ENCODE peak calls at places on chromosomes 13 and 19, in four cellular contexts. F, T, M and B are unnamed samples.

GRCh38 chr13:75222031-75222430 is 259.9 kb downstream of the TBC1D4 start:
- DNase-seq in F (no peak), T (no peak), M (no peak), B (no peak)

GRCh38 chr13:53150568-53150967 is 122.0 kb downstream of the OLFM4 start:
- DNase-seq in F (no peak), T (no peak), M (no peak), B (no peak)

GRCh38 chr19:31127132-31127967 is 221.9 kb downstream of the TSHZ3 start:
- DNase-seq in F (no peak), T (no peak), M (no peak), B (no peak)

GRCh38 chr13:78190296-78190695 is 271.7 kb upstream of the EDNRB start:
- DNase-seq in F (no peak), T (no peak), M (no peak), B (no peak)

GRCh38 chr19:17602872-17603552 is 47.6 kb downstream of the COLGALT1 start:
- DNase-seq in F (no peak), T (no peak), M (no peak), B (no peak)

GRCh38 chr13:98974053-98974452 is 3.8 kb downstream of the DOCK9 start:
- DNase-seq in F (no peak), T (no peak), M (no peak), B (no peak)

GRCh38 chr13:30907167-30907761 is 1.2 kb downstream of the MEDAG start:
- DNase-seq in F (no peak), T (no peak), M (no peak), B (no peak)

GRCh38 chr19:50628146-50628545 is 11.5 kb downstream of the SYT3 start:
- DNase-seq in F (no peak), T (no peak), M (no peak), B (no peak)

GRCh38 chr13:51800456-51800855 is 3.5 kb downstream of the DHRS12 start:
- DNase-seq in F (peak), T (no peak), M (no peak), B (no peak)

GRCh38 chr13:112873851-112874750 is 94.9 kb upstream of the MCF2L start:
- DNase-seq in F (peak), T (peak), M (peak), B (no peak)

GRCh38 chr13:37289212-37289935 is 183.9 kb upstream of the CSNK1A1L start:
- DNase-seq in F (no peak), T (no peak), M (no peak), B (no peak)

GRCh38 chr13:32650705-32651311 is 64.6 kb downstream of the PDS5B start:
- DNase-seq in F (peak), T (peak), M (no peak), B (no peak)

DNA sequence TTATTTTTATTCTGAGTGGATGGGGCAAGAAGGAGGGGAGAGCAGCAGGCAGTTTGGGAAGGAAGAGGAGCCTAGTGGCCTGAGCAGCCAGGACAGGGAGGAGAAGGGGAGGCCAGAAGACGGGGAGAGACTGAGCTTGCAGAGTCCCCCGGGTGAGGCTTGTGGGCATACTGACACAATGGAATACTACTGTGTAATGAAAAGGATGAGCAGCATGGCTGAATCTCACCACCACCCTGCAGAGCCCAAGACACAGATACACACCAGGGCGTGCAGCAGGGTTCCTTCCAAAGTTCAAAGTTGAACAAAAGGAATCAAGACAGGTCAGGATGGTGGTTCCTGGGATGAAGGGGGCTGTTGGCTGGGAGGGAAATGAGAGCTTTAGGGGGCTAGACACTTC is 8.1 kb upstream of the SMG9 start:
- DNase-seq in F (no peak), T (no peak), M (no peak), B (no peak)
- H3K27ac ChIP-seq in F (no peak), T (no peak), M (peak), B (no peak)

DNA sequence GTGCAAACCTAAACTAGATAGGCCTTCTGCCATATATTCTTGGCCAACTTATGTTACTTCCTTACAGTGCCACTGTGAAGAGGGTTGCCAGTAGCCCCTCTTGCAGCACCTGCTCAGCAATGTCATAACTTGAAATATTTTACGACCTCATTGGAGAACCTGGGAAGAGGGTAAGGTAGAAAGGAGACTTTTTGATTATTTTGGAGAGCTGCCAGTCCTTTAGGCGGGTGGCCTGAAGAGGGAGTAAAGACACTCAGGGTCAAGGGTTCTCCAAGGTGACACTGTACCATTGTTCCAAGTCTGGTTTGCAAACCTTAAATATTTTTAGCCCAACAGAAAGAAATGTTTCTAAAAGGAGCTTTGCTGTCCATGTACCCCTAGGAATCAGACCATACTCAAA is 118.3 kb downstream of the FLT1 start:
- DNase-seq in F (no peak), T (no peak), M (no peak), B (no peak)
- TF ChIP-seq CTCF in F (no peak), T (no peak), M (no peak), B (no peak)

GRCh38 chr19:4638330-4638729 is 986 bp upstream of the TNFAIP8L1 start:
- DNase-seq in F (peak), T (no peak), M (peak), B (no peak)
- H3K4me3 ChIP-seq in F (no peak), T (peak), M (peak), B (peak)

GRCh38 chr19:3387645-3388589 is 21.5 kb downstream of the NFIC start:
- DNase-seq in F (peak), T (peak), M (peak), B (no peak)
- H3K27ac ChIP-seq in F (peak), T (peak), M (peak), B (peak)

GRCh38 chr13:101945435-101945834 is 456.4 kb downstream of the FGF14 start:
- DNase-seq in F (no peak), T (no peak), M (no peak), B (no peak)

GRCh38 chr13:101942535-101943157 is 459.2 kb downstream of the FGF14 start:
- DNase-seq in F (no peak), T (no peak), M (no peak), B (no peak)

GRCh38 chr13:101942038-101942437 is 459.8 kb downstream of the FGF14 start:
- DNase-seq in F (no peak), T (no peak), M (no peak), B (no peak)

GRCh38 chr13:101939370-101939769 is 462.5 kb downstream of the FGF14 start:
- DNase-seq in F (no peak), T (no peak), M (no peak), B (no peak)

GRCh38 chr13:101941095-101941777 is 460.6 kb downstream of the FGF14 start:
- DNase-seq in F (no peak), T (no peak), M (no peak), B (no peak)
- TF ChIP-seq CTCF in F (peak), T (peak), M (no peak), B (no peak)

GRCh38 chr13:99991806-99992242 is 10.2 kb downstream of the ZIC2 start:
- DNase-seq in F (no peak), T (no peak), M (no peak), B (no peak)

GRCh38 chr13:99993660-99994455 is 12.3 kb downstream of the ZIC2 start:
- DNase-seq in F (no peak), T (no peak), M (no peak), B (no peak)

GRCh38 chr13:99992912-99993311 is 11.3 kb downstream of the ZIC2 start:
- DNase-seq in F (no peak), T (no peak), M (no peak), B (no peak)

GRCh38 chr13:99991013-99991805 is 9.6 kb downstream of the ZIC2 start:
- DNase-seq in F (no peak), T (no peak), M (no peak), B (no peak)

DNA sequence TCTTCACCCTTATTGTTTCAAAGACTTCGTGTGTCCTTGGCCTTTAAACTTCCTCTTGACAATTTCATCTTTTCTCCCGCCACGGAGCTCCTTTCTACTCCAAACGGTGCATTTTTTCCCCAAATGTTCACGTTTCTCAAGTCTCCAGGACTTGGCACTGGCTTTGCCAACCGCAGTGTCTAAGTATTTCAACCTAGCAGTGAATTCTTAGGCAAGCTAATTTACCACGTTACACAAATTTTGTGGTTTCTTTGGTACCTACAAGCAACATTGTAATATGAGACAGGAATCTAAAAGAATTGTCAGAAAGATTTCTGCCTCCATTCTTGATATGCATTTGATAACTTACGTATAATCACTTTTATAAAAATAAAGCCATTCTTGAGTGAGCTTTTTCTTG is 10.8 kb downstream of the ZIC2 start:
- DNase-seq in F (no peak), T (no peak), M (no peak), B (no peak)
- H3K4me3 ChIP-seq in F (no peak), T (peak), M (no peak), B (no peak)

GRCh38 chr19:4368128-4368820 is 24.9 kb downstream of the MPND start:
- DNase-seq in F (no peak), T (no peak), M (no peak), B (no peak)
- H3K27ac ChIP-seq in F (no peak), T (peak), M (peak), B (no peak)

DNA sequence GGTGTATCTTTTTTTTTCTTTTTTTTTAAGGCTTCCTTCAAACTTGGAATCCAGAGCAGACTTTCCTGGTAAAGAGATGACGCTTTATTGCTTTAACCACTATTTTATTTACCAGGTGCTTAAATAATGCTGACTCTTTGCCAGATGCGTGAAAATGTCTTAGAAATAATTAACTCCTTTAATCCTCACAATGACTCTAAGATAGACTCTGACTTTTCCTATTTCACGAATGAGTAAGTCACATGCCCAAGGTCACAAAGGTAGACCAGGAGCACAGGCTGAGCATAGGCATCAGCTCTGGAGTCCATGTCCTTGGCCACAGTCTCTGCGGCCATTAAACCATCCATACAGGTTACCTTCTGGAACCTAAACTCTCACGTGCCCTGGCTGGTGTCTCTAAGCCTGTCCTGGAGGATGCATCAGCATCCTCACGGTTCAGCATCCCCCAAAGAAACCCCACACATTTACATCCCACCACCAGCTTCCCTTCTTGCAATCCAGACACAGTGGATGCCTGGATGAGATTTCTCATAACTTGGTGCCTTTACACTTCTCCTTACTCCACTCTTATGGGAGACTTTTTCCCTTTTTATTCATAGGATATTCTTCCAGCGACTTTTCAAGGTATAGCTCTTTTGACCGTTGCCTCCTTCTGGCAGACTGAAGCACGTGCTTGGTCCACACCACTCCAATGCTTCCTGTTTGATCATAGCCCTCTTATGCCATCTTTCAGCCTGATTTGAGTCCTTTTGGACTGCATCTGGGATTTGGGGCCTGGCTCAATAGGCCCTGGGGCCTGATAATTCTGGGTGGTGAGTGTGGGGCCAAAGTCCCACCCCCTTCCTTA is 87.5 kb downstream of the ERCC5 start:
- DNase-seq in F (no peak), T (no peak), M (no peak), B (no peak)
- TF ChIP-seq CTCF in F (no peak), T (no peak), M (no peak), B (no peak)

DNA sequence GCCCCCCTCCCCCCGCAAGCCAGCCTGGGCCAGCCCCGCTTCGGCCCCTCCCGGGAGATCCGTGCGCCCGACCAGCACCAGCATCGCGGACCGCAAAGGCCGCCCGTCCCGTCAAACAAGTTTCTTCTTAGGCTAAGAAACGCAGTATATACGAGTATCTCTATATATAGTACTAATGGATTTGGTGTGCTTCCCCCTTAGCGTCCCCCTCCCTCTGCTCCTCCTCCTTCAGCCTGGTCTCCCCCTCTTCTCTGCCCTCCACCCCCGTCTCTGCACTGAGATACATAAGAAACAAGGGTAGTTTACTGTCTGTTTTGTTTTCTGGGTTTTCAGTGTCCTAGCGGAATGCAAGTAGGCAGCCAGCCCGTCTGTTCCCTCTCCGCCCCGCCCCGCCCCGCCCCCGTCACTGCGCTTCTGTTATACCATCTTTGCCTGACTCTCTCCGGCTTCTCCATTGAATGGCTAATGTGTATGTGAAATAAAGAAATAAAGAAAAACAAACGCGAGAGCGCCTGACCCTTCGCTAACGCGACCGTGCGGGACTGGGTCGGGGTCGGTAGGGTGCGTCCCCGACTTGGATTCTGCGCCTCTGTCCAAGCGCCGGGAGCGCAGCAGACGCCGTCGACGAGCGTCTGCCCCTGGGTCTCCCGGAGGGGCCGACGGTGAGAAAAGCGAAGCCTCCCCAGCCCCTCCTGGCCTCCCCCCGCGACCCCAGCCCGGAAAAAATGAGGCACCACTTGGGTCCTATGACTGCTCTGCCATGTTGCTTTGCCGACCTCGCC is 4.2 kb downstream of the LYL1 start:
- DNase-seq in F (no peak), T (no peak), M (peak), B (no peak)
- H3K4me3 ChIP-seq in F (peak), T (peak), M (peak), B (peak)

GRCh38 chr19:862529-863304 is 3.3 kb downstream of the CFD start:
- DNase-seq in F (peak), T (no peak), M (peak), B (no peak)

GRCh38 chr19:861756-862528 is 2.5 kb downstream of the CFD start:
- DNase-seq in F (no peak), T (no peak), M (peak), B (no peak)

GRCh38 chr19:860481-861098 is 1.1 kb downstream of the CFD start:
- DNase-seq in F (no peak), T (no peak), M (peak), B (no peak)

GRCh38 chr19:863305-863620 is 3.8 kb downstream of the CFD start:
- DNase-seq in F (no peak), T (no peak), M (no peak), B (no peak)

GRCh38 chr19:861099-861755 is 1.8 kb downstream of the CFD start:
- DNase-seq in F (no peak), T (no peak), M (no peak), B (no peak)
- H3K27ac ChIP-seq in F (no peak), T (no peak), M (no peak), B (no peak)